ENCODE peak calls at places on chromosome 3, in eight cellular contexts. G is activated CD4-positive, alpha-beta T cell treated with anti-CD3 and anti-CD28 coated beads for 24 hours; A is activated naive CD8-positive, alpha-beta T cell treated with anti-CD3 and anti-CD28 coated beads for 36 hours; Z is cardiac muscle cell; H is heart left ventricle; F is activated T-cell treated with anti-CD3 and anti-CD28 coated beads, Interleukin-2, amount 50 U/mL, for 1 hour; O is effector CD4-positive, alpha-beta T cell; Y is stimulated activated CD8-positive, alpha-beta memory T cell treated with anti-CD3 and anti-CD28 coated beads, Interleukin-4, amount 100 ng/mL, for 1 hour. X is an unnamed sample.

GRCh38 chr3:19931180-19931692 is 2.8 kb downstream of the EFHB start:
- DNase-seq in Z (no peak), G (no peak), O (no peak), F (no peak), H (no peak), Y (no peak), A (peak; percentile 42), X (no peak)

GRCh38 chr3:131535131-131535530 is 32.4 kb upstream of the MRPL3 start:
- DNase-seq in A (no peak), Z (no peak), Y (no peak), G (no peak), H (no peak), O (no peak), F (no peak), X (no peak)

GRCh38 chr3:63478962-63479660 is 173.4 kb upstream of the SNTN start:
- DNase-seq in Z (no peak), Y (no peak), G (no peak), O (no peak), A (no peak), H (no peak), F (no peak), X (no peak)

GRCh38 chr3:153163349-153164008 is 1.5 kb downstream of the RAP2B start:
- DNase-seq in F (no peak), O (no peak), H (no peak), G (no peak), Y (no peak), Z (peak; percentile 7), A (no peak), X (no peak)

GRCh38 chr3:189070965-189071364 is 100.8 kb upstream of the TPRG1 start:
- DNase-seq in Y (no peak), A (no peak), O (no peak), Z (no peak), G (no peak), F (no peak), H (no peak), X (no peak)

GRCh38 chr3:73503781-73504180 is 121.0 kb downstream of the PDZRN3 start:
- DNase-seq in Z (no peak), G (no peak), Y (no peak), H (no peak), O (no peak), A (no peak), F (no peak), X (no peak)

GRCh38 chr3:190038050-190038631 is 82.6 kb downstream of the P3H2 start:
- DNase-seq in Z (peak; percentile 76), O (no peak), F (no peak), G (no peak), H (peak; percentile 40), A (no peak), Y (no peak), X (no peak)

GRCh38 chr3:122679467-122680291 is 960 bp upstream of the PARP14 start:
- DNase-seq in H (peak; percentile 29), F (peak; percentile 34), G (no peak), O (no peak), Y (no peak), Z (no peak), A (peak; percentile 26), X (no peak)

GRCh38 chr3:152902141-152902669 is 67.3 kb downstream of the P2RY1 start:
- DNase-seq in G (no peak), Z (no peak), H (no peak), O (no peak), Y (no peak), F (no peak), A (no peak), X (no peak)

GRCh38 chr3:181726351-181727121 is 14.8 kb downstream of the SOX2 start:
- DNase-seq in O (no peak), G (no peak), F (no peak), H (no peak), Z (peak; percentile 74), Y (no peak), A (no peak), X (no peak)

GRCh38 chr3:25854214-25854613 is 64.3 kb downstream of the OXSM start:
- DNase-seq in G (no peak), H (no peak), F (no peak), Y (no peak), A (no peak), Z (no peak), O (no peak), X (no peak)

GRCh38 chr3:127732303-127732702 is 59.6 kb downstream of the ABTB1 start:
- DNase-seq in F (no peak), Z (no peak), G (no peak), Y (no peak), O (no peak), A (no peak), H (peak; percentile 12), X (no peak)

GRCh38 chr3:184604956-184605290 is 43.3 kb downstream of the EPHB3 start:
- DNase-seq in F (no peak), O (no peak), G (no peak), Y (no peak), Z (no peak), H (no peak), A (no peak), X (no peak)

GRCh38 chr3:59212128-59212764 is 162.4 kb upstream of the CFAP20DC start:
- DNase-seq in Z (peak; percentile 61), F (no peak), H (no peak), A (no peak), G (no peak), Y (no peak), O (no peak), X (no peak)

GRCh38 chr3:141878326-141878725 is 1.9 kb downstream of the ATP1B3 start:
- DNase-seq in G (no peak), H (no peak), Z (no peak), F (no peak), Y (no peak), O (no peak), A (no peak), X (no peak)

GRCh38 chr3:113441051-113441770 is at the start of gene CFAP44:
- DNase-seq in A (peak; percentile 73), G (peak; percentile 24), Y (peak; percentile 19), O (peak; percentile 4), H (peak; percentile 76), Z (peak; percentile 60), F (peak; percentile 65), X (peak; percentile 18)

GRCh38 chr3:141486416-141486734 is 452 bp upstream of the RASA2 start:
- DNase-seq in A (no peak), O (no peak), Z (no peak), H (no peak), Y (no peak), G (no peak), F (peak; percentile 38), X (no peak)

GRCh38 chr3:38722760-38723568 is 73.5 kb upstream of the SCN5A start:
- DNase-seq in H (no peak), O (no peak), A (no peak), Z (no peak), G (no peak), Y (no peak), F (no peak), X (no peak)

GRCh38 chr3:171788546-171789351 is 21.5 kb downstream of the PLD1 start:
- DNase-seq in H (no peak), Z (no peak), G (no peak), Y (no peak), F (no peak), O (no peak), A (no peak), X (no peak)

GRCh38 chr3:126447456-126448106 is 28.1 kb downstream of the ZXDC start:
- DNase-seq in G (no peak), Z (no peak), Y (no peak), H (no peak), F (no peak), O (no peak), A (no peak), X (no peak)

GRCh38 chr3:49180116-49180515 is 8.7 kb downstream of the KLHDC8B start:
- DNase-seq in Z (no peak), F (no peak), Y (no peak), O (no peak), A (no peak), H (no peak), G (no peak), X (no peak)

GRCh38 chr3:9033867-9034266 is 70.6 kb upstream of the RAD18 start:
- DNase-seq in H (no peak), O (no peak), Y (no peak), G (no peak), Z (no peak), F (no peak), A (no peak), X (no peak)

GRCh38 chr3:174125267-174125844 is 727.8 kb downstream of the NLGN1 start:
- DNase-seq in O (no peak), Z (peak; percentile 64), G (no peak), A (no peak), H (no peak), Y (no peak), F (no peak), X (no peak)

GRCh38 chr3:196039359-196039758 is 42.5 kb downstream of the TFRC start:
- DNase-seq in H (no peak), O (no peak), Z (no peak), G (no peak), A (no peak), Y (no peak), F (no peak), X (no peak)

GRCh38 chr3:71585126-71585525 is 1.6 kb upstream of the FOXP1 start:
- DNase-seq in A (no peak), Z (peak; percentile 23), H (no peak), G (no peak), O (no peak), F (no peak), Y (no peak), X (no peak)

GRCh38 chr3:14913071-14913925 is 34.1 kb upstream of the NR2C2 start:
- DNase-seq in O (no peak), A (no peak), F (no peak), G (no peak), Y (no peak), Z (no peak), H (no peak), X (no peak)

GRCh38 chr3:12822725-12823373 is 18.5 kb downstream of the RPL32 start:
- DNase-seq in H (no peak), O (no peak), F (no peak), Z (peak; percentile 36), A (no peak), Y (no peak), G (no peak), X (no peak)

X was measured in central memory CD8-positive, alpha-beta T cell.